ENCODE peak calls at places on chromosomes 1 and 21, in seven cellular contexts. One of them, this sample, is unnamed.

GRCh38 chr1:149846042-149846441 is 53.3 kb upstream of the BOLA1 start:
- DNase-seq in progenitor cell of endocrine pancreas: no peak
- DNase-seq in AG08396: no peak
- DNase-seq in HFF-Myc: no peak
- DNase-seq in iPS-NIHi11: no peak
- DNase-seq in T1000: no peak
- DNase-seq in D721Med: no peak
- DNase-seq in this sample: no peak

GRCh38 chr1:193417945-193418744 is 231.7 kb upstream of the B3GALT2 start:
- DNase-seq in iPS-NIHi11: no peak
- DNase-seq in HFF-Myc: no peak
- DNase-seq in progenitor cell of endocrine pancreas: no peak
- DNase-seq in D721Med: no peak
- DNase-seq in AG08396: peak; percentile 15
- DNase-seq in T1000: no peak
- DNase-seq in this sample: no peak

GRCh38 chr1:28458237-28459228 is 47.3 kb upstream of the RCC1 start:
- DNase-seq in HFF-Myc: no peak
- DNase-seq in T1000: no peak
- DNase-seq in iPS-NIHi11: no peak
- DNase-seq in progenitor cell of endocrine pancreas: no peak
- DNase-seq in AG08396: peak; percentile 9
- DNase-seq in D721Med: no peak
- DNase-seq in this sample: no peak

GRCh38 chr1:30294508-30294907 is 428.9 kb downstream of the MATN1 start:
- DNase-seq in progenitor cell of endocrine pancreas: no peak
- DNase-seq in iPS-NIHi11: no peak
- DNase-seq in D721Med: no peak
- DNase-seq in T1000: no peak
- DNase-seq in AG08396: no peak
- DNase-seq in HFF-Myc: no peak
- DNase-seq in this sample: no peak

GRCh38 chr1:29852248-29852647 is 615.9 kb downstream of the PTPRU start:
- DNase-seq in D721Med: no peak
- DNase-seq in iPS-NIHi11: no peak
- DNase-seq in progenitor cell of endocrine pancreas: no peak
- DNase-seq in AG08396: no peak
- DNase-seq in T1000: no peak
- DNase-seq in HFF-Myc: no peak
- DNase-seq in this sample: no peak

GRCh38 chr1:24754229-24754628 is 9.0 kb downstream of the CLIC4 start:
- DNase-seq in HFF-Myc: no peak
- DNase-seq in AG08396: no peak
- DNase-seq in iPS-NIHi11: no peak
- DNase-seq in progenitor cell of endocrine pancreas: no peak
- DNase-seq in T1000: no peak
- DNase-seq in D721Med: no peak
- DNase-seq in this sample: no peak

GRCh38 chr1:38529337-38529860 is 330.2 kb downstream of the RRAGC start:
- DNase-seq in iPS-NIHi11: no peak
- DNase-seq in D721Med: no peak
- DNase-seq in T1000: no peak
- DNase-seq in AG08396: no peak
- DNase-seq in progenitor cell of endocrine pancreas: no peak
- DNase-seq in HFF-Myc: no peak
- DNase-seq in this sample: no peak

GRCh38 chr21:16004121-16004520 is 274.3 kb downstream of the USP25 start:
- DNase-seq in iPS-NIHi11: no peak
- DNase-seq in AG08396: no peak
- DNase-seq in progenitor cell of endocrine pancreas: no peak
- DNase-seq in D721Med: no peak
- DNase-seq in HFF-Myc: no peak
- DNase-seq in T1000: no peak
- DNase-seq in this sample: no peak

GRCh38 chr1:201105688-201106087 is 6.5 kb downstream of the CACNA1S start:
- DNase-seq in iPS-NIHi11: no peak
- DNase-seq in HFF-Myc: no peak
- DNase-seq in T1000: no peak
- DNase-seq in AG08396: no peak
- DNase-seq in progenitor cell of endocrine pancreas: no peak
- DNase-seq in D721Med: no peak
- DNase-seq in this sample: no peak

GRCh38 chr1:101440484-101440883 is 203.7 kb downstream of the S1PR1 start:
- DNase-seq in T1000: no peak
- DNase-seq in HFF-Myc: no peak
- DNase-seq in AG08396: no peak
- DNase-seq in iPS-NIHi11: no peak
- DNase-seq in progenitor cell of endocrine pancreas: no peak
- DNase-seq in D721Med: no peak
- DNase-seq in this sample: no peak

GRCh38 chr1:39398278-39399010 is 93.0 kb upstream of the BMP8A start:
- DNase-seq in D721Med: no peak
- DNase-seq in AG08396: peak; percentile 85
- DNase-seq in progenitor cell of endocrine pancreas: no peak
- DNase-seq in T1000: peak; percentile 82
- DNase-seq in iPS-NIHi11: peak; percentile 45
- DNase-seq in HFF-Myc: peak; percentile 79
- DNase-seq in this sample: peak; percentile 24

GRCh38 chr1:15116966-15117365 is 36.6 kb upstream of the TMEM51 start:
- DNase-seq in iPS-NIHi11: no peak
- DNase-seq in T1000: no peak
- DNase-seq in progenitor cell of endocrine pancreas: no peak
- DNase-seq in D721Med: no peak
- DNase-seq in AG08396: no peak
- DNase-seq in HFF-Myc: no peak
- DNase-seq in this sample: no peak

GRCh38 chr1:224180783-224181452 is 2.1 kb upstream of the DEGS1 start:
- DNase-seq in D721Med: no peak
- DNase-seq in AG08396: no peak
- DNase-seq in iPS-NIHi11: no peak
- DNase-seq in HFF-Myc: no peak
- DNase-seq in progenitor cell of endocrine pancreas: no peak
- DNase-seq in T1000: no peak
- DNase-seq in this sample: no peak

GRCh38 chr1:53639251-53639721 is 99.7 kb downstream of the GLIS1 start:
- DNase-seq in progenitor cell of endocrine pancreas: no peak
- DNase-seq in HFF-Myc: no peak
- DNase-seq in T1000: no peak
- DNase-seq in iPS-NIHi11: no peak
- DNase-seq in D721Med: no peak
- DNase-seq in AG08396: peak; percentile 42
- DNase-seq in this sample: no peak